ENCODE peak calls at places on chromosomes 12 and 14, in four cellular contexts. One of them, this sample, is unnamed. For H3K36me3, the result is how much of the 10 kb centered on the place peaks cover.

GRCh38 chr14:67187826-67188225 is 1.4 kb upstream of the GARIN2 start:
- DNase-seq in uterus: no peak
- DNase-seq in thoracic aorta: no peak
- DNase-seq in adipocyte: peak
- DNase-seq in this sample: no peak

GRCh38 chr12:19893514-19893913 is 454.2 kb downstream of the AEBP2 start:
- DNase-seq in thoracic aorta: no peak
- DNase-seq in adipocyte: peak
- DNase-seq in uterus: no peak
- DNase-seq in this sample: no peak

GRCh38 chr12:88266851-88267360 is 124.8 kb downstream of the TMTC3 start:
- DNase-seq in adipocyte: peak
- DNase-seq in thoracic aorta: no peak
- DNase-seq in uterus: no peak
- DNase-seq in this sample: no peak

GRCh38 chr12:34386621-34387255 is 364.4 kb downstream of the ALG10 start:
- DNase-seq in adipocyte: no peak
- DNase-seq in uterus: no peak
- DNase-seq in thoracic aorta: no peak
- DNase-seq in this sample: no peak

GRCh38 chr12:65643595-65644386 is 180.5 kb upstream of the HMGA2 start:
- DNase-seq in thoracic aorta: no peak
- DNase-seq in adipocyte: no peak
- DNase-seq in uterus: no peak
- DNase-seq in this sample: no peak

GRCh38 chr14:36069535-36069900 is 107.0 kb downstream of the PTCSC3 start:
- DNase-seq in thoracic aorta: no peak
- DNase-seq in uterus: no peak
- DNase-seq in adipocyte: peak
- DNase-seq in this sample: peak

GRCh38 chr14:36068777-36069534 is 107.6 kb downstream of the PTCSC3 start:
- DNase-seq in thoracic aorta: no peak
- DNase-seq in uterus: no peak
- DNase-seq in adipocyte: peak
- DNase-seq in this sample: no peak

GRCh38 chr12:34303091-34303870 is 281.0 kb downstream of the ALG10 start:
- DNase-seq in adipocyte: no peak
- DNase-seq in uterus: no peak
- DNase-seq in thoracic aorta: no peak
- DNase-seq in this sample: no peak

GRCh38 chr14:61493239-61493638 is 171.9 kb downstream of the PRKCH start:
- DNase-seq in adipocyte: peak
- DNase-seq in uterus: no peak
- DNase-seq in thoracic aorta: no peak
- DNase-seq in this sample: no peak

GRCh38 chr14:69259531-69260245 is at the start of gene GALNT16:
- DNase-seq in uterus: no peak
- DNase-seq in adipocyte: peak
- DNase-seq in thoracic aorta: no peak
- DNase-seq in this sample: peak

GRCh38 chr14:20631023-20631820 is 10.3 kb downstream of the OR6S1 start:
- DNase-seq in uterus: peak
- DNase-seq in thoracic aorta: no peak
- DNase-seq in adipocyte: peak
- DNase-seq in this sample: peak

GRCh38 chr12:56128669-56129209 is 672 bp downstream of the ESYT1 start:
- DNase-seq in adipocyte: peak
- DNase-seq in uterus: no peak
- DNase-seq in thoracic aorta: no peak
- DNase-seq in this sample: peak

GRCh38 chr12:128820723-128821432 is 2.9 kb downstream of the SLC15A4 start:
- DNase-seq in uterus: no peak
- DNase-seq in thoracic aorta: no peak
- DNase-seq in adipocyte: no peak
- DNase-seq in this sample: no peak

GRCh38 chr12:92753976-92754885 is 51.4 kb downstream of the PLEKHG7 start:
- DNase-seq in adipocyte: no peak
- DNase-seq in thoracic aorta: no peak
- DNase-seq in uterus: peak
- DNase-seq in this sample: no peak

GRCh38 chr12:13177896-13178295 is 18.6 kb upstream of the EMP1 start:
- DNase-seq in thoracic aorta: no peak
- DNase-seq in adipocyte: peak
- DNase-seq in uterus: no peak
- DNase-seq in this sample: no peak

GRCh38 chr14:35858521-35859209 is 32.5 kb downstream of the BRMS1L start:
- DNase-seq in uterus: no peak
- DNase-seq in thoracic aorta: no peak
- DNase-seq in adipocyte: peak
- DNase-seq in this sample: no peak

GRCh38 chr12:110741371-110741770 is 1.3 kb downstream of the PPP1CC start:
- DNase-seq in thoracic aorta: no peak
- DNase-seq in adipocyte: peak
- DNase-seq in uterus: no peak
- DNase-seq in this sample: no peak

GRCh38 chr12:8823565-8824300 is 1.3 kb downstream of the A2ML1 start:
- DNase-seq in thoracic aorta: no peak
- DNase-seq in adipocyte: peak
- DNase-seq in uterus: peak
- DNase-seq in this sample: peak

GRCh38 chr12:21502164-21502496 is 541 bp downstream of the GOLT1B start:
- DNase-seq in thoracic aorta: peak
- DNase-seq in adipocyte: peak
- DNase-seq in uterus: no peak
- DNase-seq in this sample: no peak

GRCh38 chr14:25050494-25051170 is 685 bp upstream of the STXBP6 start:
- DNase-seq in thoracic aorta: no peak
- DNase-seq in uterus: no peak
- DNase-seq in adipocyte: peak
- DNase-seq in this sample: no peak

GRCh38 chr12:132078190-132078589 is 65.9 kb downstream of the DDX51 start:
- DNase-seq in adipocyte: peak
- DNase-seq in thoracic aorta: no peak
- DNase-seq in uterus: peak
- DNase-seq in this sample: no peak
- H3K36me3 ChIP-seq in adipocyte: under half
- H3K36me3 ChIP-seq in thoracic aorta: under half
- H3K36me3 ChIP-seq in uterus: under half
- H3K36me3 ChIP-seq in this sample: under half

DNA sequence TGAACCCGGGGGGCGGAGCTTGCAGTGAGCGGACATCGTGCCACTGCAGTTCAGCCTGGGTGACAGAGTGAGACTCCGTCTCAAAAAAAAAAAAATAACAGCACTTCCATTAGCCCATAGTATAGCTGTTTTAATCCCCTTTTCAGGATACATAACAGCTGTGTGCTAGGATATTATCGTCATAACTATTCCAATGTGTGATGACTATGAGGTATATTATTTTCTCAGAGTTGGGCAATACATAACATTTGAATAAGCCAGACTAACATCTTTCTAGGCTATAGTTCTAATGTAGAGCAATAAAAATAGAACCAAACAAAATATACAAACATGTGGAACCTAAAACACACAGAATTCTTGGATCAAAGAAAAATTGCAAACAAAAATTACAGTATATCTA is 57.1 kb downstream of the MARK3 start:
- DNase-seq in thoracic aorta: no peak
- DNase-seq in adipocyte: peak
- DNase-seq in uterus: no peak
- DNase-seq in this sample: no peak
- H3K36me3 ChIP-seq in thoracic aorta: under half
- H3K36me3 ChIP-seq in adipocyte: under half
- H3K36me3 ChIP-seq in uterus: under half
- H3K36me3 ChIP-seq in this sample: under half

DNA sequence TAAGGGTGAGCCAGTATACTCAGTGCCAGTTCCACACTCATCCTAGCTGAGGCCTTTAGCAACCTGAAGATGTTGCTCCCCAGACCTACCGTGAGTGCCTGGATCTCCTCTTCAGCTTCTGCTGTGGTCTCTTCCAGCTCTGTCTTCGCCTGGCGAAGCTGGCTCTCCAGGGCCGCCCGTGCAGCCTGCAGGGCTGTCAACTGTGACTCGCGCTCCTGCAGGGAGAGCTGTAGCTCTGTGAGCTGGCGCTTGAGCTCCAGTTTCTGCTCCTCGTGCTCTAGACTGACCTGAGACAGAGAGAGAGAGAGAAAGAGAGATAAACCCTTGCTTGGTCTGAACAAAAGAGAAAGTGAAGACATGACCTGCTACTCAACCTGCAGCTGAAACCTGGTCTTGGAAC is 84.0 kb downstream of the PRKAB1 start:
- DNase-seq in adipocyte: no peak
- DNase-seq in thoracic aorta: no peak
- DNase-seq in uterus: no peak
- DNase-seq in this sample: no peak
- H3K36me3 ChIP-seq in adipocyte: under half
- H3K36me3 ChIP-seq in thoracic aorta: under half
- H3K36me3 ChIP-seq in uterus: under half
- H3K36me3 ChIP-seq in this sample: half or more

GRCh38 chr14:58275527-58276190 is 22.7 kb upstream of the ARID4A start:
- DNase-seq in thoracic aorta: no peak
- DNase-seq in adipocyte: peak
- DNase-seq in uterus: no peak
- DNase-seq in this sample: no peak
- H3K36me3 ChIP-seq in thoracic aorta: under half
- H3K36me3 ChIP-seq in adipocyte: half or more
- H3K36me3 ChIP-seq in uterus: under half
- H3K36me3 ChIP-seq in this sample: under half

This sample was measured in HAP-1.